ENCODE peak calls at places on chromosomes 16 and 17, in seven cellular contexts. P, N, G, S, J, R and X are unnamed samples.
A peak's percentile ranks its signal among the peaks of the same experiment; 100 is the strongest.

GRCh38 chr17:50686494-50687199 is 21.1 kb downstream of the ANKRD40 start:
- DNase-seq in P (no peak), N (no peak), G (no peak), S (peak; percentile 95), J (peak; percentile 92), R (peak; percentile 36), X (no peak)

GRCh38 chr16:57775661-57776469 is 26.4 kb downstream of the KIFC3 start:
- DNase-seq in P (peak; percentile 63), N (no peak), G (peak; percentile 28), S (no peak), J (no peak), R (no peak), X (no peak)

GRCh38 chr17:30360396-30360795 is 18.3 kb upstream of the CPD start:
- DNase-seq in P (no peak), N (no peak), G (no peak), S (no peak), J (no peak), R (no peak), X (no peak)

GRCh38 chr17:51056813-51057510 is 63.7 kb downstream of the SPAG9 start:
- DNase-seq in P (peak; percentile 32), N (no peak), G (no peak), S (no peak), J (peak; percentile 46), R (no peak), X (no peak)

GRCh38 chr16:8885674-8886592 is 3.8 kb downstream of the LITAFD start:
- DNase-seq in P (no peak), N (no peak), G (peak; percentile 51), S (no peak), J (no peak), R (no peak), X (no peak)

GRCh38 chr17:66492500-66493123 is 190.2 kb downstream of the PRKCA start:
- DNase-seq in P (no peak), N (no peak), G (no peak), S (no peak), J (no peak), R (no peak), X (no peak)

GRCh38 chr16:27127293-27127692 is 60.6 kb downstream of the C16orf82 start:
- DNase-seq in P (no peak), N (no peak), G (no peak), S (no peak), J (no peak), R (no peak), X (no peak)

GRCh38 chr16:3538222-3538621 is 37.4 kb downstream of the CLUAP1 start:
- DNase-seq in P (no peak), N (no peak), G (no peak), S (no peak), J (no peak), R (no peak), X (no peak)

GRCh38 chr17:30391534-30391933 is 12.8 kb downstream of the CPD start:
- DNase-seq in P (no peak), N (no peak), G (no peak), S (no peak), J (no peak), R (no peak), X (no peak)